ENCODE peak calls at places on chromosomes 2 and 18, in nine cellular contexts. C, Z, M, U, G, E, H, D and Q are unnamed samples.

GRCh38 chr18:36298113-36298701 is 694 bp downstream of the FHOD3 start:
- DNase-seq in C (no peak), H (no peak), E (no peak), M (no peak), G (no peak), Z (no peak), D (no peak), U (no peak), Q (no peak)

GRCh38 chr18:62325806-62326645 is 916 bp downstream of the TNFRSF11A start:
- DNase-seq in H (peak; percentile 34), U (peak; percentile 66), Z (no peak), C (peak; percentile 10), M (no peak), E (no peak), D (peak; percentile 40), G (no peak), Q (peak; percentile 16)

GRCh38 chr2:118049140-118050128 is 35.6 kb upstream of the CCDC93 start:
- DNase-seq in Z (no peak), U (no peak), E (no peak), C (no peak), M (no peak), G (no peak), H (no peak), D (peak; percentile 60), Q (no peak)

GRCh38 chr2:10500601-10501361 is 52.7 kb upstream of the ODC1 start:
- DNase-seq in D (peak; percentile 94), M (no peak), E (no peak), U (no peak), G (no peak), Z (no peak), C (no peak), H (no peak), Q (no peak)

GRCh38 chr2:122927217-122927616 is 1097.9 kb upstream of the CNTNAP5 start:
- DNase-seq in D (no peak), H (no peak), C (no peak), G (no peak), M (peak; percentile 80), E (no peak), U (no peak), Z (no peak), Q (peak; percentile 28)

GRCh38 chr2:25587361-25587760 is 86.0 kb downstream of the DTNB start:
- DNase-seq in H (no peak), U (no peak), M (no peak), Z (no peak), G (no peak), C (peak; percentile 37), D (peak; percentile 24), E (no peak), Q (peak; percentile 18)

GRCh38 chr2:173432049-173432754 is 77.5 kb downstream of the CDCA7 start:
- DNase-seq in E (no peak), D (peak; percentile 78), G (no peak), M (no peak), C (peak; percentile 48), H (no peak), U (no peak), Z (no peak), Q (no peak)

GRCh38 chr2:66862871-66863650 is 428.1 kb downstream of the MEIS1 start:
- DNase-seq in C (peak; percentile 82), Z (no peak), D (peak; percentile 48), G (no peak), U (no peak), M (no peak), H (no peak), E (no peak), Q (peak; percentile 80)

GRCh38 chr18:13888317-13888716 is 27.0 kb downstream of the MC2R start:
- DNase-seq in H (no peak), D (no peak), Z (no peak), U (no peak), M (no peak), E (no peak), G (no peak), C (no peak), Q (no peak)

GRCh38 chr18:43563780-43564179 is 286.5 kb upstream of the SYT4 start:
- DNase-seq in Z (no peak), H (no peak), C (peak; percentile 42), E (no peak), D (peak; percentile 38), G (peak; percentile 11), M (no peak), U (no peak), Q (peak; percentile 59)

GRCh38 chr18:55592572-55592971 is 4.6 kb upstream of the TCF4 start:
- DNase-seq in H (no peak), M (no peak), E (no peak), Z (no peak), C (no peak), D (no peak), G (no peak), U (no peak), Q (peak; percentile 84)

GRCh38 chr18:79631096-79631507 is 48.5 kb upstream of the CTDP1 start:
- DNase-seq in D (no peak), U (no peak), M (no peak), C (no peak), H (no peak), Z (no peak), E (no peak), G (peak; percentile 1), Q (no peak)

GRCh38 chr2:18412980-18413793 is 147.3 kb downstream of the RDH14 start:
- DNase-seq in M (no peak), E (no peak), Z (no peak), H (no peak), U (no peak), G (no peak), D (peak; percentile 35), C (peak; percentile 58), Q (peak; percentile 39)

GRCh38 chr18:53458266-53458665 is 766.2 kb downstream of the MBD2 start:
- DNase-seq in C (no peak), D (no peak), M (no peak), G (no peak), Z (no peak), H (no peak), E (no peak), U (no peak), Q (no peak)

GRCh38 chr2:236969767-236970655 is 115.7 kb upstream of the COPS8 start:
- DNase-seq in G (no peak), C (no peak), U (no peak), H (peak; percentile 19), E (no peak), M (no peak), D (peak; percentile 10), Z (no peak), Q (no peak)

GRCh38 chr2:83695037-83695436 is 764.0 kb downstream of the SUCLG1 start:
- DNase-seq in U (no peak), H (no peak), Z (no peak), E (no peak), D (no peak), G (no peak), M (no peak), C (no peak), Q (no peak)

GRCh38 chr2:106126705-106127281 is 67.3 kb downstream of the UXS1 start:
- DNase-seq in D (no peak), M (no peak), Z (no peak), G (no peak), C (no peak), H (no peak), E (no peak), U (no peak), Q (no peak)

GRCh38 chr18:2736823-2737222 is 81.3 kb downstream of the SMCHD1 start:
- DNase-seq in G (no peak), U (no peak), D (no peak), Z (no peak), E (no peak), C (no peak), H (no peak), M (no peak), Q (no peak)

GRCh38 chr2:232611559-232612218 is 21.7 kb upstream of the EFHD1 start:
- DNase-seq in D (peak; percentile 93), G (peak; percentile 53), U (peak; percentile 73), Z (peak; percentile 62), H (peak; percentile 66), M (no peak), E (peak; percentile 53), C (peak; percentile 36), Q (peak; percentile 43)

GRCh38 chr2:40208478-40208877 is 243.4 kb downstream of the SLC8A1 start:
- DNase-seq in G (no peak), Z (no peak), H (no peak), E (no peak), D (no peak), C (no peak), M (no peak), U (no peak), Q (no peak)

DNA sequence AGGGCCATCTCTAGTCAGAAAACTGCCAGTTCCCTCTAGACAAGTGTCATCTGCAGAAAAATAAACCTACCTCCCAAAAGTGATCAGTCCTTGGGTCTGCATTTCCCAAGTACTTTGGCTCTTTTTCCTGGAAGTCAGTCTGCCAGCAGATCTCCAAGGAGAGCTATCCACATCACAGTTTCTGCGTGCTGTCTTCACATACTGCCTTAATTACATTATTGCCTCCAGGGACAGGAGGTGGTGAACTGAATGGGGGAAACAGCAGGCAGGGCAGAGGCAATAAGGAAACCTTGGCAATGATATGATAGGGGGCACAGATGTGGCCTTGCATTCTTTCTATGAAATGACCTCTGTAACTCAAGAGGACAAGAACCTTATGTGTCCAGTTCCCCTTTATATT is 105.9 kb upstream of the SIX2 start:
- DNase-seq in M (no peak), U (no peak), D (no peak), Z (no peak), C (no peak), H (no peak), E (no peak), G (no peak), Q (no peak)
- TF ChIP-seq CTCF in M (no peak), U (no peak), D (no peak), Z (no peak), C (no peak), H (no peak), E (no peak), G (no peak), Q (no peak)

DNA sequence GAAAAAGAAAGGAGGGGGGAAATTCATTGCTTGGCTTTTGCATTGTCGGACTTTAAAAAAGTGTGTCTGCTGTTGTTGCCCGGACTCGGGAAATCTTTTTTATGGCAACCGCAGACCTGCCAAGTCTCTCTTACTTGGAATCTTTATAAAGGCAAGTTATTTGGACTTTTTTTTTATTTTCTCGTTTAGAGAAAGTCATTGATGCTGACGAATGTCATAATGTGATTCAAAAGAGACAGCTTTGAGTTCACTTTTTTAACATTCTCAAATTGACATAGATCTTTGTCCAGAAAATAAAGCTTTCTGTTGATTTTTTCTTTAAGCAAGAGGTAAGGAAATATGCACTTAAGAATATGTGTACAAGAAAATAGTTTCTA is 651 bp upstream of the ZNF521 start:
- DNase-seq in H (no peak), G (no peak), D (no peak), M (no peak), Z (no peak), U (no peak), E (no peak), C (no peak), Q (no peak)
- H3K4me3 ChIP-seq in H (peak overlapping the region; percentile 9), G (peak overlapping the region; percentile 33), D (peak overlapping the region; percentile 57), M (peak overlapping the region; percentile 99), Z (peak overlapping the region; percentile 67), U (no peak overlapping the region), E (no peak overlapping the region), C (peak overlapping the region; percentile 49), Q (peak overlapping the region; percentile 46)

GRCh38 chr18:22332590-22332989 is 85.1 kb downstream of the CTAGE1 start:
- DNase-seq in Z (no peak), U (no peak), D (no peak), C (no peak), E (no peak), H (no peak), M (peak; percentile 21), G (no peak), Q (no peak)
- TF ChIP-seq CTCF in Z (no peak), U (no peak), D (peak; percentile 46), C (peak; percentile 21), E (no peak), H (no peak), M (peak; percentile 91), G (no peak), Q (peak; percentile 11)

GRCh38 chr2:127386246-127386645 is 1.5 kb downstream of the MAP3K2 start:
- DNase-seq in M (no peak), H (no peak), D (no peak), G (no peak), Z (no peak), E (no peak), U (no peak), C (peak; percentile 50), Q (peak; percentile 21)
- H3K4me3 ChIP-seq in M (no peak overlapping the region), H (no peak overlapping the region), D (peak overlapping the region; percentile 84), G (peak overlapping the region; percentile 92), Z (peak overlapping the region; percentile 97), E (peak overlapping the region; percentile 99), U (peak overlapping the region; percentile 86), C (peak overlapping the region; percentile 71), Q (peak overlapping the region; percentile 68)